ENCODE peak calls at places on chromosomes 5 and 9, in nine cellular contexts. One of them, this sample, is unnamed.
A peak's percentile ranks its signal among the peaks of the same experiment; 100 is the strongest.

GRCh38 chr5:34047147-34047546 is 4.1 kb upstream of the C1QTNF3 start:
- DNase-seq in psoas muscle: no peak
- DNase-seq in MM.1S: no peak
- DNase-seq in lower lobe of right lung: no peak
- DNase-seq in hepatocyte: no peak
- DNase-seq in dorsolateral prefrontal cortex: no peak
- DNase-seq in cardiac muscle cell: no peak
- DNase-seq in stomach: no peak
- DNase-seq in IMR-90: peak; percentile 19
- DNase-seq in this sample: no peak

GRCh38 chr5:151480859-151481258 is 33.5 kb downstream of the SLC36A1 start:
- DNase-seq in psoas muscle: peak; percentile 68
- DNase-seq in stomach: no peak
- DNase-seq in lower lobe of right lung: no peak
- DNase-seq in hepatocyte: no peak
- DNase-seq in cardiac muscle cell: no peak
- DNase-seq in IMR-90: peak; percentile 85
- DNase-seq in MM.1S: no peak
- DNase-seq in dorsolateral prefrontal cortex: peak; percentile 61
- DNase-seq in this sample: no peak

GRCh38 chr5:135999396-136000139 is 29.2 kb upstream of the TGFBI start:
- DNase-seq in IMR-90: peak; percentile 97
- DNase-seq in hepatocyte: no peak
- DNase-seq in stomach: no peak
- DNase-seq in dorsolateral prefrontal cortex: peak; percentile 15
- DNase-seq in cardiac muscle cell: no peak
- DNase-seq in MM.1S: no peak
- DNase-seq in lower lobe of right lung: no peak
- DNase-seq in psoas muscle: no peak
- DNase-seq in this sample: no peak

GRCh38 chr5:133847886-133848285 is 120.5 kb downstream of the C5orf15 start:
- DNase-seq in dorsolateral prefrontal cortex: no peak
- DNase-seq in MM.1S: no peak
- DNase-seq in cardiac muscle cell: no peak
- DNase-seq in stomach: no peak
- DNase-seq in hepatocyte: no peak
- DNase-seq in lower lobe of right lung: no peak
- DNase-seq in psoas muscle: no peak
- DNase-seq in IMR-90: no peak
- DNase-seq in this sample: no peak

GRCh38 chr5:169893010-169893409 is 87.3 kb downstream of the INSYN2B start:
- DNase-seq in cardiac muscle cell: no peak
- DNase-seq in MM.1S: no peak
- DNase-seq in IMR-90: no peak
- DNase-seq in dorsolateral prefrontal cortex: no peak
- DNase-seq in psoas muscle: no peak
- DNase-seq in stomach: no peak
- DNase-seq in hepatocyte: no peak
- DNase-seq in lower lobe of right lung: no peak
- DNase-seq in this sample: no peak

GRCh38 chr9:1612886-1613285 is 402.3 kb upstream of the SMARCA2 start:
- DNase-seq in psoas muscle: no peak
- DNase-seq in lower lobe of right lung: no peak
- DNase-seq in IMR-90: no peak
- DNase-seq in hepatocyte: no peak
- DNase-seq in MM.1S: no peak
- DNase-seq in dorsolateral prefrontal cortex: no peak
- DNase-seq in stomach: no peak
- DNase-seq in cardiac muscle cell: no peak
- DNase-seq in this sample: no peak

GRCh38 chr9:104993291-104993963 is 65.5 kb upstream of the ABCA1 start:
- DNase-seq in hepatocyte: peak; percentile 84
- DNase-seq in lower lobe of right lung: peak; percentile 79
- DNase-seq in stomach: peak; percentile 52
- DNase-seq in MM.1S: no peak
- DNase-seq in dorsolateral prefrontal cortex: peak; percentile 61
- DNase-seq in psoas muscle: peak; percentile 86
- DNase-seq in cardiac muscle cell: peak; percentile 91
- DNase-seq in IMR-90: peak; percentile 86
- DNase-seq in this sample: peak; percentile 62

GRCh38 chr9:77648458-77649108 is 461 bp upstream of the GNA14 start:
- DNase-seq in psoas muscle: peak; percentile 75
- DNase-seq in cardiac muscle cell: peak; percentile 23
- DNase-seq in MM.1S: no peak
- DNase-seq in dorsolateral prefrontal cortex: peak; percentile 13
- DNase-seq in IMR-90: no peak
- DNase-seq in hepatocyte: peak; percentile 61
- DNase-seq in lower lobe of right lung: peak; percentile 73
- DNase-seq in stomach: peak; percentile 66
- DNase-seq in this sample: peak; percentile 76

GRCh38 chr5:120803282-120803681 is 339.2 kb downstream of the PRR16 start:
- DNase-seq in lower lobe of right lung: no peak
- DNase-seq in cardiac muscle cell: no peak
- DNase-seq in IMR-90: peak; percentile 54
- DNase-seq in psoas muscle: no peak
- DNase-seq in stomach: no peak
- DNase-seq in MM.1S: peak; percentile 34
- DNase-seq in hepatocyte: no peak
- DNase-seq in dorsolateral prefrontal cortex: no peak
- DNase-seq in this sample: no peak
- TF ChIP-seq CTCF in lower lobe of right lung: peak; percentile 13
- TF ChIP-seq CTCF in cardiac muscle cell: no peak
- TF ChIP-seq CTCF in IMR-90: peak; percentile 43
- TF ChIP-seq CTCF in psoas muscle: peak; percentile 15
- TF ChIP-seq CTCF in stomach: no peak
- TF ChIP-seq CTCF in MM.1S: peak; percentile 34
- TF ChIP-seq CTCF in hepatocyte: peak; percentile 56
- TF ChIP-seq CTCF in dorsolateral prefrontal cortex: peak; percentile 61
- TF ChIP-seq CTCF in this sample: peak; percentile 21

DNA sequence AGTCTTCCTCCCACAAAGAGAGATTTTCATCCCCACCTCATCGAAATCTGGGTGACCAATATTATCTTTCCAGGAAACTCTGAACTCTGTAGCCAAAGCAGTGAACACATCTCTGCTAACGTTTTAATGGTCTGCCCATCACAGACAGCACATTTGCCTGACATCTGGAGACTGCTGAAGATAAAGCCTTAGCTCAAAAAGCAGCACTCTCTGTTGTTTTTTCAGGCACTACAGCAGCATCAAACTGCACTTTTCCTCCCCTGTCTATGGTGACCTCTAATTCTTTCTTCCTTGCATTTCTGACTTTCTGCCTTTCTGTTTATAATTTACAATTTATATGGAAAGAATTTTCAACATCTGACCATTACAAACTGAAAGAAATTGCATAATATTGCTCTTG is 66.8 kb downstream of the RAB3C start:
- DNase-seq in cardiac muscle cell: no peak
- DNase-seq in dorsolateral prefrontal cortex: no peak
- DNase-seq in hepatocyte: no peak
- DNase-seq in psoas muscle: no peak
- DNase-seq in MM.1S: no peak
- DNase-seq in IMR-90: no peak
- DNase-seq in lower lobe of right lung: no peak
- DNase-seq in stomach: no peak
- DNase-seq in this sample: no peak
- H3K27ac ChIP-seq in cardiac muscle cell: no peak overlapping the region
- H3K27ac ChIP-seq in dorsolateral prefrontal cortex: no peak overlapping the region
- H3K27ac ChIP-seq in hepatocyte: no peak overlapping the region
- H3K27ac ChIP-seq in psoas muscle: no peak overlapping the region
- H3K27ac ChIP-seq in MM.1S: no peak overlapping the region
- H3K27ac ChIP-seq in IMR-90: no peak overlapping the region
- H3K27ac ChIP-seq in lower lobe of right lung: no peak overlapping the region
- H3K27ac ChIP-seq in stomach: no peak overlapping the region
- H3K27ac ChIP-seq in this sample: no peak overlapping the region

GRCh38 chr9:89600831-89601230 is 4.0 kb upstream of the GADD45G start:
- DNase-seq in psoas muscle: no peak
- DNase-seq in IMR-90: no peak
- DNase-seq in hepatocyte: no peak
- DNase-seq in lower lobe of right lung: no peak
- DNase-seq in stomach: no peak
- DNase-seq in dorsolateral prefrontal cortex: no peak
- DNase-seq in cardiac muscle cell: no peak
- DNase-seq in MM.1S: no peak
- DNase-seq in this sample: peak; percentile 37

GRCh38 chr9:89595646-89596045 is 9.2 kb upstream of the GADD45G start:
- DNase-seq in psoas muscle: no peak
- DNase-seq in lower lobe of right lung: no peak
- DNase-seq in MM.1S: no peak
- DNase-seq in cardiac muscle cell: no peak
- DNase-seq in dorsolateral prefrontal cortex: no peak
- DNase-seq in hepatocyte: no peak
- DNase-seq in stomach: no peak
- DNase-seq in IMR-90: no peak
- DNase-seq in this sample: no peak

GRCh38 chr9:89598926-89599325 is 5.9 kb upstream of the GADD45G start:
- DNase-seq in dorsolateral prefrontal cortex: no peak
- DNase-seq in IMR-90: no peak
- DNase-seq in MM.1S: no peak
- DNase-seq in lower lobe of right lung: no peak
- DNase-seq in hepatocyte: peak; percentile 55
- DNase-seq in cardiac muscle cell: no peak
- DNase-seq in psoas muscle: no peak
- DNase-seq in stomach: no peak
- DNase-seq in this sample: no peak

GRCh38 chr9:89596937-89597555 is 7.8 kb upstream of the GADD45G start:
- DNase-seq in hepatocyte: no peak
- DNase-seq in cardiac muscle cell: no peak
- DNase-seq in MM.1S: no peak
- DNase-seq in IMR-90: no peak
- DNase-seq in psoas muscle: no peak
- DNase-seq in dorsolateral prefrontal cortex: no peak
- DNase-seq in lower lobe of right lung: no peak
- DNase-seq in stomach: no peak
- DNase-seq in this sample: no peak

GRCh38 chr9:89597711-89598707 is 6.8 kb upstream of the GADD45G start:
- DNase-seq in lower lobe of right lung: no peak
- DNase-seq in dorsolateral prefrontal cortex: peak; percentile 58
- DNase-seq in hepatocyte: peak; percentile 78
- DNase-seq in MM.1S: peak; percentile 70
- DNase-seq in psoas muscle: no peak
- DNase-seq in IMR-90: peak; percentile 59
- DNase-seq in cardiac muscle cell: peak; percentile 74
- DNase-seq in stomach: peak; percentile 64
- DNase-seq in this sample: peak; percentile 65
- TF ChIP-seq CTCF in lower lobe of right lung: peak; percentile 85
- TF ChIP-seq CTCF in dorsolateral prefrontal cortex: peak; percentile 82
- TF ChIP-seq CTCF in hepatocyte: peak; percentile 85
- TF ChIP-seq CTCF in MM.1S: peak; percentile 90
- TF ChIP-seq CTCF in psoas muscle: peak; percentile 87
- TF ChIP-seq CTCF in IMR-90: peak; percentile 77
- TF ChIP-seq CTCF in cardiac muscle cell: peak; percentile 78
- TF ChIP-seq CTCF in stomach: peak; percentile 88
- TF ChIP-seq CTCF in this sample: peak; percentile 81

GRCh38 chr5:158718738-158719505 is 380.8 kb downstream of the EBF1 start:
- DNase-seq in stomach: no peak
- DNase-seq in cardiac muscle cell: no peak
- DNase-seq in dorsolateral prefrontal cortex: no peak
- DNase-seq in hepatocyte: no peak
- DNase-seq in lower lobe of right lung: no peak
- DNase-seq in MM.1S: no peak
- DNase-seq in psoas muscle: no peak
- DNase-seq in IMR-90: peak; percentile 21
- DNase-seq in this sample: no peak
- H3K27ac ChIP-seq in stomach: no peak overlapping the region
- H3K27ac ChIP-seq in cardiac muscle cell: no peak overlapping the region
- H3K27ac ChIP-seq in dorsolateral prefrontal cortex: no peak overlapping the region
- H3K27ac ChIP-seq in hepatocyte: no peak overlapping the region
- H3K27ac ChIP-seq in lower lobe of right lung: no peak overlapping the region
- H3K27ac ChIP-seq in MM.1S: no peak overlapping the region
- H3K27ac ChIP-seq in psoas muscle: no peak overlapping the region
- H3K27ac ChIP-seq in IMR-90: no peak overlapping the region
- H3K27ac ChIP-seq in this sample: no peak overlapping the region

GRCh38 chr9:93468763-93469456 is 15.5 kb upstream of the FAM120AOS start:
- DNase-seq in IMR-90: peak; percentile 43
- DNase-seq in psoas muscle: no peak
- DNase-seq in dorsolateral prefrontal cortex: no peak
- DNase-seq in stomach: no peak
- DNase-seq in hepatocyte: peak; percentile 28
- DNase-seq in lower lobe of right lung: no peak
- DNase-seq in MM.1S: no peak
- DNase-seq in cardiac muscle cell: peak; percentile 41
- DNase-seq in this sample: no peak

GRCh38 chr9:93466416-93467061 is 13.2 kb upstream of the FAM120AOS start:
- DNase-seq in cardiac muscle cell: no peak
- DNase-seq in psoas muscle: no peak
- DNase-seq in lower lobe of right lung: no peak
- DNase-seq in MM.1S: no peak
- DNase-seq in dorsolateral prefrontal cortex: no peak
- DNase-seq in stomach: no peak
- DNase-seq in IMR-90: no peak
- DNase-seq in hepatocyte: no peak
- DNase-seq in this sample: no peak

GRCh38 chr9:93465853-93466252 is 12.5 kb upstream of the FAM120AOS start:
- DNase-seq in psoas muscle: no peak
- DNase-seq in IMR-90: no peak
- DNase-seq in MM.1S: no peak
- DNase-seq in hepatocyte: no peak
- DNase-seq in lower lobe of right lung: no peak
- DNase-seq in dorsolateral prefrontal cortex: no peak
- DNase-seq in stomach: peak; percentile 54
- DNase-seq in cardiac muscle cell: no peak
- DNase-seq in this sample: no peak

GRCh38 chr9:93467462-93467861 is 14.1 kb upstream of the FAM120AOS start:
- DNase-seq in psoas muscle: no peak
- DNase-seq in lower lobe of right lung: no peak
- DNase-seq in IMR-90: no peak
- DNase-seq in stomach: peak; percentile 56
- DNase-seq in cardiac muscle cell: no peak
- DNase-seq in dorsolateral prefrontal cortex: no peak
- DNase-seq in MM.1S: no peak
- DNase-seq in hepatocyte: no peak
- DNase-seq in this sample: no peak

DNA sequence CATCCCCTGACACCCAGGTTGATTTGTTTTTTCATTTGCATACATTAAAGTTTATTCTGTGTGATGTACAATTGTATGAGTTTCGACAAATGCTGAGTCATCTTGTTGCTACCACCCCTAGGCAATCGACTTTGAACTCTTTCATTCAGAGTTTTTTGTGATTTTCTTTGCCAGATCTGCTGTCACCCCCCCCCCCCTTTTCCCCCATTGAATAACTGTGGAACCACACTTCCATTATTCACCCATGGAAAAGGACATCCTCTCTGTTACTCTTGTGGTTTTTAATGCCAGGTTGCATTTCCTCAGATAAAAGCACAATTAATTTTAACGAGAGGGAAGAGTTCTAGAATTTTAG is 13.7 kb upstream of the FAM120AOS start:
- DNase-seq in MM.1S: no peak
- DNase-seq in stomach: no peak
- DNase-seq in IMR-90: no peak
- DNase-seq in hepatocyte: no peak
- DNase-seq in lower lobe of right lung: no peak
- DNase-seq in dorsolateral prefrontal cortex: no peak
- DNase-seq in psoas muscle: no peak
- DNase-seq in cardiac muscle cell: no peak
- DNase-seq in this sample: no peak
- TF ChIP-seq CTCF in MM.1S: no peak
- TF ChIP-seq CTCF in stomach: no peak
- TF ChIP-seq CTCF in IMR-90: no peak
- TF ChIP-seq CTCF in hepatocyte: no peak
- TF ChIP-seq CTCF in lower lobe of right lung: no peak
- TF ChIP-seq CTCF in dorsolateral prefrontal cortex: no peak
- TF ChIP-seq CTCF in psoas muscle: no peak
- TF ChIP-seq CTCF in cardiac muscle cell: no peak
- TF ChIP-seq CTCF in this sample: no peak

This sample was measured in right lobe of liver.